ENCODE peak calls at places on chromosomes 2 and 18, in seven cellular contexts. R is left lung, E is neural progenitor cell, B is psoas muscle, F is hepatocyte, Z is IMR-90, N is pancreas. J is an unnamed sample. For H3K4me1, the result is how much of the 10 kb centered on the place peaks cover.

GRCh38 chr2:205288681-205289080 is 393.6 kb upstream of the NRP2 start:
- DNase-seq in R (no peak), E (no peak), B (no peak), F (no peak), Z (no peak), N (no peak), J (no peak)

GRCh38 chr2:80288576-80288975 is 16.0 kb downstream of the LRRTM1 start:
- DNase-seq in R (no peak), E (peak), B (no peak), F (peak), Z (no peak), N (no peak), J (no peak)

GRCh38 chr2:220065581-220065980 is 438.2 kb downstream of the SLC4A3 start:
- DNase-seq in R (no peak), E (no peak), B (no peak), F (no peak), Z (peak), N (no peak), J (no peak)

GRCh38 chr2:181977661-181978350 is 7.8 kb upstream of the PPP1R1C start:
- DNase-seq in R (no peak), E (no peak), B (no peak), F (peak), Z (peak), N (no peak), J (peak)

GRCh38 chr18:23283933-23284430 is 148.7 kb downstream of the CABLES1 start:
- DNase-seq in R (no peak), E (no peak), B (no peak), F (no peak), Z (peak), N (no peak), J (no peak)

GRCh38 chr2:202643012-202643858 is 8.5 kb downstream of the FAM117B start:
- DNase-seq in R (no peak), E (no peak), B (no peak), F (no peak), Z (no peak), N (no peak), J (no peak)

GRCh38 chr18:47075098-47075883 is 39.9 kb upstream of the ELOA2 start:
- DNase-seq in R (no peak), E (no peak), B (no peak), F (peak), Z (no peak), N (no peak), J (peak)

GRCh38 chr18:839224-840079 is 27.4 kb upstream of the YES1 start:
- DNase-seq in R (peak), E (peak), B (peak), F (peak), Z (peak), N (peak), J (peak)

GRCh38 chr2:3628800-3629199 is 29.2 kb upstream of the ALLC start:
- DNase-seq in R (no peak), E (peak), B (peak), F (no peak), Z (no peak), N (peak), J (peak)

GRCh38 chr18:78875268-78875997 is 104.2 kb upstream of the SALL3 start:
- DNase-seq in R (no peak), E (peak), B (no peak), F (peak), Z (no peak), N (no peak), J (peak)

GRCh38 chr2:240351088-240351741 is 84.2 kb upstream of the GPC1 start:
- DNase-seq in R (no peak), E (no peak), B (no peak), F (peak), Z (no peak), N (peak), J (peak)

GRCh38 chr2:9416962-9417316 is 6.4 kb downstream of the ITGB1BP1 start:
- DNase-seq in R (no peak), E (no peak), B (no peak), F (no peak), Z (no peak), N (no peak), J (no peak)

GRCh38 chr2:30355306-30355705 is 91.7 kb upstream of the LCLAT1 start:
- DNase-seq in R (no peak), E (no peak), B (no peak), F (no peak), Z (no peak), N (no peak), J (no peak)

GRCh38 chr2:52570716-52571115 is 1196.9 kb upstream of the CHAC2 start:
- DNase-seq in R (no peak), E (no peak), B (no peak), F (no peak), Z (no peak), N (no peak), J (no peak)

GRCh38 chr2:216884347-216884746 is 24.5 kb upstream of the TNP1 start:
- DNase-seq in R (no peak), E (no peak), B (peak), F (no peak), Z (no peak), N (no peak), J (no peak)

GRCh38 chr2:10232096-10232815 is 70.4 kb upstream of the HPCAL1 start:
- DNase-seq in R (no peak), E (no peak), B (no peak), F (no peak), Z (no peak), N (peak), J (no peak)

GRCh38 chr2:11550901-11551568 is 17.2 kb downstream of the GREB1 start:
- DNase-seq in R (no peak), E (no peak), B (no peak), F (no peak), Z (no peak), N (no peak), J (no peak)

GRCh38 chr2:128506127-128506526 is 187.5 kb upstream of the HS6ST1 start:
- DNase-seq in R (no peak), E (no peak), B (no peak), F (no peak), Z (no peak), N (no peak), J (no peak)

GRCh38 chr2:128505150-128505490 is 186.5 kb upstream of the HS6ST1 start:
- DNase-seq in R (no peak), E (no peak), B (no peak), F (no peak), Z (no peak), N (no peak), J (no peak)

GRCh38 chr2:128502638-128503246 is 184.1 kb upstream of the HS6ST1 start:
- DNase-seq in R (no peak), E (no peak), B (no peak), F (no peak), Z (no peak), N (no peak), J (no peak)

GRCh38 chr2:128503358-128504241 is 184.9 kb upstream of the HS6ST1 start:
- DNase-seq in R (no peak), E (no peak), B (no peak), F (no peak), Z (no peak), N (no peak), J (no peak)

DNA sequence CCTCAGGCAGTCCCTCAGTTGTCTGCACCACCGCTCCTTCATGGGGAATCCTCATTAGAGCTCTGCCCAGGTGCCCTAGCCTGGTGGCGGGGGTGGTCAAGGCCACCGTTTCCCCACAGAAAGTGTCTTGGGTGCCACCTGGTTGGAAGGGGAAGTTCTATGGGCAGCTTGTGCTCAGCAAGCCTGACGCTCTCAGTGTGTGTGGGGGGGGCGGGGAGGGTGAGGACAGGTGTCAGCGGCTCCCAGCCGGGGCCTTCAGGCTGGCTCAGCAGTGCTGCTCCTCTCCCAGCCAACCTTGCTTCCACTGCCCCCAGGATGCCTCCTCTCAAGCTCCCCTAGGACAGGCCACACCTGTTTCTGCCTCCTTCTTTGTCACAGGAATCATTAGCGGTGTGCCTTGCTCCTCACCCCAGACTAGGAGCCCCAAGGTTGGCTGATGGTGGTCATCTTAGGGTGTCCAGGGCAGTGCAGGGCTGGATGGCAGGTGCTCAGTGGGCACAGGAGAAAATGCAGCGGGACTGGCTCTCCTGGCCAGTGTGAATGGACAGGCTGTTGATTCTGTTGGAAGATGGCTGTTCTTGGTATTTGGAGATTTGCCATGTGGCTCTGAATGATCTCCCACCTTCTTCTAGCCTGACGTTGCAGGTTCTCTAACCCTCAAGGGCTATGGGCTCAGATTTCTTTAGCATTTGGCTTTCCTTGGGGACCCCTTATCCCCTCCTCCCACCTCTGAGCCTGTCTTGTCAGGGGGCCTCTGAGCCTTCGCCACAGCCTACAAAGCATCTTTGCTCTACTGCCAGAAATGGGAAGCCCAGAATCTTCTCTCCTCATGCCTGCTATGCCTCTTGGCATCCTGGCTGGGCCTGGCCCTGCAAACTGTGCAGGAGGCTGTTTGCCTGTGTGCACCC is 185.8 kb upstream of the HS6ST1 start:
- DNase-seq in R (no peak), E (no peak), B (no peak), F (no peak), Z (no peak), N (no peak), J (no peak)
- H3K4me1 ChIP-seq in R (under half), E (under half), B (under half), F (under half), Z (under half), N (under half), J (under half)

DNA sequence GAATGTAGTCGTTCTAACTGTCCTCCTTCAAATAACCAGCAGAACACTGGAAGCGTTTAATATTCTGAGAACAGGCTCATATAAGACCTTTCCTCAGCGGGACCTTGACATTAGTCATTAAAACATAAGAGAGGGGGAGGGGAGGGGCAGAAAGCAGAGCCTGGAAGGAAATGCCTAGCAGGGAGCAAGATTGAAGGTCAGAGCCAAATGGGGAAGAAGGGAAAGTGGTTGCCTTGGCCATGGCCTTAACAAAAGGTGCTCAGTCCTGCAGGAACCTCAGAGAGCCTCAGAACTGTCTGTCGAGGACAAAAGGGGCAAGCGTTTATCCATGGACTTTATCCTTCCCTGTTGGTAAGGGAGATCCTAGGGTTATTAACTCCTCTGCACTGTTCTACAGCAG is 851 bp upstream of the PLA2R1 start:
- DNase-seq in R (no peak), E (no peak), B (no peak), F (peak), Z (no peak), N (no peak), J (peak)
- H3K4me3 ChIP-seq in R (no peak), E (peak), B (peak), F (no peak), Z (no peak), N (peak), J (no peak)

GRCh38 chr2:54723300-54724149 is at the start of gene EML6:
- DNase-seq in R (peak), E (peak), B (peak), F (peak), Z (peak), N (peak), J (peak)
- TF ChIP-seq CTCF in R (no peak), E (peak), B (peak), F (peak), Z (no peak), N (no peak), J (peak)

GRCh38 chr18:62616331-62616805 is 93.5 kb downstream of the ZCCHC2 start:
- DNase-seq in R (no peak), E (no peak), B (no peak), F (no peak), Z (no peak), N (no peak), J (peak)
- H3K4me1 ChIP-seq in R (under half), E (under half), B (under half), F (under half), Z (under half), N (under half), J (under half)

GRCh38 chr2:236171213-236172201 is 3.3 kb upstream of the GBX2 start:
- DNase-seq in R (no peak), E (peak), B (no peak), F (no peak), Z (no peak), N (no peak), J (no peak)
- H3K4me3 ChIP-seq in R (no peak), E (no peak), B (no peak), F (no peak), Z (no peak), N (no peak), J (no peak)

GRCh38 chr18:73520229-73520628 is 627.4 kb downstream of the FBXO15 start:
- DNase-seq in R (no peak), E (peak), B (no peak), F (peak), Z (peak), N (no peak), J (no peak)
- TF ChIP-seq CTCF in R (no peak), E (peak), B (no peak), F (peak), Z (no peak), N (no peak), J (no peak)

GRCh38 chr2:101114268-101114783 is 36.9 kb downstream of the TBC1D8 start:
- DNase-seq in R (no peak), E (no peak), B (no peak), F (no peak), Z (no peak), N (no peak), J (no peak)

GRCh38 chr2:101114815-101115214 is 36.4 kb downstream of the TBC1D8 start:
- DNase-seq in R (peak), E (no peak), B (peak), F (no peak), Z (no peak), N (no peak), J (no peak)

GRCh38 chr2:101112772-101113157 is 38.4 kb downstream of the TBC1D8 start:
- DNase-seq in R (no peak), E (no peak), B (no peak), F (no peak), Z (no peak), N (no peak), J (no peak)

GRCh38 chr2:101111917-101112771 is 39.0 kb downstream of the TBC1D8 start:
- DNase-seq in R (no peak), E (no peak), B (peak), F (no peak), Z (peak), N (no peak), J (peak)

GRCh38 chr2:101113441-101114267 is 37.5 kb downstream of the TBC1D8 start:
- DNase-seq in R (no peak), E (no peak), B (no peak), F (peak), Z (peak), N (no peak), J (peak)
- H3K4me1 ChIP-seq in R (half or more), E (under half), B (half or more), F (under half), Z (under half), N (half or more), J (half or more)

GRCh38 chr2:16012626-16013501 is 72.5 kb downstream of the MYCN start:
- DNase-seq in R (peak), E (peak), B (no peak), F (peak), Z (no peak), N (no peak), J (no peak)
- H3K4me3 ChIP-seq in R (no peak), E (peak), B (no peak), F (no peak), Z (no peak), N (no peak), J (no peak)

DNA sequence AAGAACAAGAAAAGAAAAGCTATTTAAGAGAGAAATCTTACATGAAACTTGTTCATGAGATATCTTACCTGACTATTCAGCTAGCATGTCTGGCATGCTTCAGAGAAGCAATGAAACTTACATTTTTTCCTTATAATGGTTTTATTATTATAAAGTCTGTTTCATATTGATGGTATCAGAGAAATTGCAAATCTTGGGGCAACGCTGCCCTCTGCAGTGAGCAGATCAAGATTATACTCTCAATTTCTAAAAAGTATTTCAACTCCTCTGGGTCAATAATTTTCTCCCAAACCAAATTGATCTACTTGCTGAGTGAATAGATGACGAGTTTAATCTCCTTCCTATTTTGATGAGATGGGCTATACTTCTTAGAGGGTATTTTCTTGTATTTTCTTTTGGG is 235.6 kb downstream of the NUP35 start:
- DNase-seq in R (no peak), E (no peak), B (no peak), F (no peak), Z (no peak), N (no peak), J (peak)
- TF ChIP-seq CTCF in R (no peak), E (peak), B (no peak), F (peak), Z (peak), N (no peak), J (peak)

GRCh38 chr2:128376241-128377041 is 57.8 kb upstream of the HS6ST1 start:
- DNase-seq in R (peak), E (no peak), B (no peak), F (no peak), Z (no peak), N (peak), J (no peak)

GRCh38 chr2:128375454-128375853 is 56.8 kb upstream of the HS6ST1 start:
- DNase-seq in R (no peak), E (no peak), B (no peak), F (no peak), Z (no peak), N (peak), J (no peak)

GRCh38 chr2:128378231-128379020 is 59.8 kb upstream of the HS6ST1 start:
- DNase-seq in R (peak), E (no peak), B (peak), F (no peak), Z (no peak), N (peak), J (no peak)

GRCh38 chr2:128379021-128380005 is 60.6 kb upstream of the HS6ST1 start:
- DNase-seq in R (peak), E (peak), B (no peak), F (peak), Z (peak), N (peak), J (peak)

DNA sequence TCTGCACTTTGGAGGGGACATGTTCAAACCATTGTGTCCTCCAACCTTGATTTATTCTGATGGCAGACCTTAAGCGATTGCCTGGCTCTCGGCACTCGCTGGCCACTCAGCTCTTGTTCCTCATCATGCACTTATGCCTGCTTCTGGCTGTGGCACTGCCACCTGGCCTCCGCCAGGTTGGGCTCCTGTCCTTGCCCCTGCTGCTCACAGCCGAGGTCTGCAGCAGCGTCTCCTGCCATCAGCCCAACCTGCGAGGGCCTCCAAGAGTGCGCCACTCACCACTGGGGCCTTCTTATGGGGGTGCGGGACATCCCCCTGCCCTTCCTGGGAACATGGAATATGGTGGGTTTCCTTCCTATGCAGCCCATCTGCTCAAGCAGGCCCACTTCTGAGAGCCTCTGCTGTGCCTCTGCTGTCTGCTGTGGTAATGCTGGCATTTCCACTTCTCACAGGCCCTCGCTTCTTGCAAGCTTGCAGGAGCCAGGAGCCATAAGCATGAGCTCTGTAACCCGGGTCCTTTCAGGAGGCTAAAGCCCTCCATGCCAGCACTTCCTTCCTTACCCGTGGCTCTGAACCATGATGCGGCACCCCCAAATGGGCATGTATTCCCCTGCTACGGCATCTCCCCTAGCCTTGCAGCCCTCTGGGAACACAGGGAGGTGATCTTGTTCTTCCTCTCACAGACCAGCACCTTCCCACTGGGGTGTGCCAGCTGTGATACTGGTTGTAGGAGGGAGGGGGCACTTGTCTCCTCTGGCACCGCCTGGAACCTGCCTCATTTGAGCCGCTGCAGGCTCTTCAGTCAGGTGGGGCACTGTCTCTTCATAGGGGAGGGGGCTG is 58.6 kb upstream of the HS6ST1 start:
- DNase-seq in R (peak), E (no peak), B (peak), F (no peak), Z (no peak), N (peak), J (no peak)
- H3K4me1 ChIP-seq in R (under half), E (under half), B (under half), F (half or more), Z (under half), N (under half), J (under half)

J was measured in cardiac muscle cell.